ENCODE peak calls at places on chromosomes 2 and 18, in five cellular contexts. Q is H9, F is GM23248, N is heart right ventricle, A is upper lobe of left lung. J is an unnamed sample.

GRCh38 chr18:961644-962355 is 57.1 kb downstream of the ADCYAP1 start:
- DNase-seq in Q (peak; percentile 50), N (peak; percentile 17), F (peak; percentile 46), A (no peak), J (peak; percentile 76)

GRCh38 chr18:42047721-42048120 is 92.7 kb downstream of the PIK3C3 start:
- DNase-seq in F (peak; percentile 59), Q (no peak), N (no peak), A (no peak), J (peak; percentile 41)

GRCh38 chr2:205704101-205704741 is 21.9 kb downstream of the NRP2 start:
- DNase-seq in A (peak; percentile 81), F (no peak), Q (no peak), N (no peak), J (peak; percentile 68)

GRCh38 chr2:79935771-79936657 is 368.5 kb downstream of the LRRTM1 start:
- DNase-seq in F (peak; percentile 83), Q (peak; percentile 83), A (peak; percentile 42), N (no peak), J (peak; percentile 92)

GRCh38 chr2:72676341-72677025 is 149.3 kb downstream of the EXOC6B start:
- DNase-seq in A (no peak), F (peak; percentile 7), Q (no peak), N (no peak), J (peak; percentile 66)

GRCh38 chr18:49786019-49786720 is 27.2 kb downstream of the ACAA2 start:
- DNase-seq in Q (no peak), N (no peak), A (no peak), F (no peak), J (no peak)

GRCh38 chr2:156434461-156435291 is 1.5 kb upstream of the GPD2 start:
- DNase-seq in N (no peak), A (no peak), F (peak; percentile 50), Q (no peak), J (peak; percentile 29)

GRCh38 chr2:137007905-137008399 is 242.6 kb downstream of the THSD7B start:
- DNase-seq in N (no peak), F (no peak), Q (no peak), A (no peak), J (no peak)

GRCh38 chr2:224947566-224947965 is 94.7 kb downstream of the DOCK10 start:
- DNase-seq in F (no peak), N (no peak), A (no peak), Q (no peak), J (no peak)

GRCh38 chr2:11169333-11169732 is 14.1 kb downstream of the SLC66A3 start:
- DNase-seq in F (no peak), Q (no peak), A (no peak), N (no peak), J (no peak)

GRCh38 chr2:230909841-230910545 is 15.0 kb downstream of the GPR55 start:
- DNase-seq in Q (peak; percentile 13), A (peak; percentile 18), F (no peak), N (no peak), J (no peak)

GRCh38 chr2:235746257-235746934 is 252.6 kb downstream of the AGAP1 start:
- DNase-seq in A (peak; percentile 50), N (no peak), F (peak; percentile 93), Q (peak; percentile 69), J (peak; percentile 95)

GRCh38 chr2:63667132-63667531 is 78.4 kb downstream of the MDH1 start:
- DNase-seq in A (no peak), Q (no peak), N (no peak), F (peak; percentile 30), J (no peak)

GRCh38 chr18:12652861-12653401 is 5.0 kb downstream of the SPIRE1 start:
- DNase-seq in A (no peak), Q (no peak), F (peak; percentile 84), N (no peak), J (peak; percentile 83)

GRCh38 chr2:28868611-28869010 is 1.5 kb downstream of the TRMT61B start:
- DNase-seq in F (peak; percentile 10), Q (no peak), N (no peak), A (no peak), J (no peak)

GRCh38 chr2:200274116-200275075 is 32.1 kb upstream of the SPATS2L start:
- DNase-seq in A (no peak), Q (no peak), N (no peak), F (peak; percentile 22), J (no peak)

GRCh38 chr2:233831011-233831721 is 23.2 kb downstream of the HJURP start:
- DNase-seq in Q (peak; percentile 18), A (no peak), N (no peak), F (no peak), J (no peak)

GRCh38 chr2:149598014-149598395 is 10.4 kb upstream of the MMADHC start:
- DNase-seq in N (no peak), F (peak; percentile 57), Q (no peak), A (no peak), J (peak; percentile 47)

GRCh38 chr18:47191956-47192355 is 15.8 kb upstream of the IER3IP1 start:
- DNase-seq in N (no peak), Q (no peak), A (no peak), F (peak; percentile 62), J (no peak)

GRCh38 chr18:74963820-74964446 is 245.0 kb downstream of the PTGR3 start:
- DNase-seq in Q (peak; percentile 45), A (peak; percentile 81), F (peak; percentile 67), N (no peak), J (peak; percentile 30)

GRCh38 chr2:72995420-72996151 is 75.9 kb downstream of the SFXN5 start:
- DNase-seq in N (no peak), Q (peak; percentile 25), F (no peak), A (no peak), J (no peak)

GRCh38 chr2:67451086-67451832 is 54.1 kb downstream of the ETAA1 start:
- DNase-seq in Q (no peak), A (no peak), N (no peak), F (peak; percentile 84), J (peak; percentile 26)

GRCh38 chr18:57802869-57803118 is 321 bp downstream of the ATP8B1 start:
- DNase-seq in A (no peak), N (no peak), F (no peak), Q (peak; percentile 51), J (no peak)

GRCh38 chr18:57805117-57805516 is 2.0 kb upstream of the ATP8B1 start:
- DNase-seq in N (no peak), Q (no peak), A (no peak), F (no peak), J (no peak)

GRCh38 chr18:57801379-57802165 is 1.5 kb downstream of the ATP8B1 start:
- DNase-seq in F (peak; percentile 60), N (peak; percentile 23), A (peak; percentile 56), Q (peak; percentile 41), J (peak; percentile 50)

GRCh38 chr18:57802166-57802868 is 798 bp downstream of the ATP8B1 start:
- DNase-seq in N (no peak), F (no peak), A (no peak), Q (peak; percentile 49), J (peak; percentile 53)

DNA sequence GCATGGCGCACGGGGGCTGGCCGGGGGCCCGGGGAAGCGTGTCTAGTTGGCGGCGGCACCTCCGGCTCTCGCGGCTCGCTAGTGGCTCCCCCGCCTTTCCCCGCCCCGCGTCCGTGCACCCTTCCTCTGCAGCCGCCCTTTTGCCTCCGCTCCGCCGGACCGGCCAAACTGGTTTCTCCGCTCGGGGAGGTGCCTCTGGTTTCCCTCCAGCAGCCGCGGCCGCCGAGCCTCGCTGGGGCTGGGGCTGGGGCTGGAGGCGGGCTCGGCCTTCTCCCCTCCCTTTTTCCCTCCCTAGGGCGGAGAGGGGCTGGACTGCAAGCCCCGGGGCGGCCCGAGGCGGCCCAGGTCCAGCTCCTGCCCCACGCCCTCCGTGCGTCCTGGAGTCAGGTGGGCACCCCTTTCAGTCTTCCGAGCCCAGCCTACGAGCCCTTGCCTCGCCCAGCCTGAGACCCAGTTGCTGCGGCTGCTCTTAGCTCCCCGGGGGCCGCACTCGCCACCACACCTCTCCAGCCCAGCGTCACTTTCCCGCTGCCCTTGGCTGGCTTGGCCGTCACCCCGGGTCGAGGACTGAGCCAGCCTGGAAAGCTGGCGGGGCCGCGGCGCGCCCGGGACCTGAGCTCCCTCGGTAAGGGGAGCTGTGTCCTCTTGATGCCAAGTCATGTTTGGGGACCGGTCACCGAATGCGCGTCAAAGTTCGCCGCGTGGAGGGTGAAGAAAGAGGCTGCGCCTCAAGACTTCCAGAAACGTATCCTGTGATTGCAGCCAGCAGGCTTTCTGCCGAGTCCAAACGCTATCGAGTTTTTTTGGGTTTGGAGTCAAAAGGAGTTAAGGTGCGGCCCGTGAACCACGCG is at the start of gene ATP8B1:
- DNase-seq in N (peak; percentile 82), F (peak; percentile 81), A (peak; percentile 91), Q (peak; percentile 91), J (peak; percentile 77)
- H3K27me3 ChIP-seq in N (no peaks in the 10 kb centered on the region), F (no peaks in the 10 kb centered on the region), A (no peaks in the 10 kb centered on the region), Q (peaks cover 24% of the 10 kb centered on the region), J (no peaks in the 10 kb centered on the region)

DNA sequence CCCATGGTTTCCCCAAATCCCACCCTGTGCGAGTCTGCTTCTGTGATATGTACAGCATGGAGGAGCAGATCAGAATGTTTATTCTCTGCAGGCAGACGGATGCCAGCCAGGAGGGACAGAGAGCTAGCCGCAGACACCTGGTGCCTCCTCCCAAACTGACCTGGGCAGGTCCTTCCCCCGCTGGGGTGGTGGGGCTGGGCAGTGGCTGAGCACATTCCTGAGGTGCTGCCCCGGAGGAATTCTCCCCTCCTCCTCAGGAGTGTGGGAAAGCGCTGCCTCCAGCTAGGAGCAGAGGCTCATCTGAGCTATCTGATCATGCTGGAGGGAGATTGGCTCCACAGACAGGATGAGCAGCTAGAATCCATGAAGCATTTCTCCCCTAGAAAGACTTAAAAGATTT is 21.7 kb downstream of the C2orf92 start:
- DNase-seq in A (no peak), N (no peak), F (no peak), Q (peak; percentile 82), J (no peak)
- H3K4me1 ChIP-seq in A (no peaks in the 10 kb centered on the region), N (no peaks in the 10 kb centered on the region), F (no peaks in the 10 kb centered on the region), Q (no peaks in the 10 kb centered on the region), J (peaks cover 8% of the 10 kb centered on the region)

GRCh38 chr2:70921839-70922590 is 13.7 kb upstream of the ATP6V1B1 start:
- DNase-seq in F (peak; percentile 31), Q (peak; percentile 28), A (no peak), N (no peak), J (no peak)

GRCh38 chr2:70921031-70921430 is 14.7 kb upstream of the ATP6V1B1 start:
- DNase-seq in F (no peak), Q (peak; percentile 17), A (no peak), N (no peak), J (no peak)

GRCh38 chr2:70920367-70920715 is 15.4 kb upstream of the ATP6V1B1 start:
- DNase-seq in F (no peak), N (no peak), A (no peak), Q (peak; percentile 26), J (no peak)

GRCh38 chr2:70918016-70918415 is 17.7 kb upstream of the ATP6V1B1 start:
- DNase-seq in A (peak; percentile 7), N (no peak), Q (peak; percentile 17), F (no peak), J (no peak)

DNA sequence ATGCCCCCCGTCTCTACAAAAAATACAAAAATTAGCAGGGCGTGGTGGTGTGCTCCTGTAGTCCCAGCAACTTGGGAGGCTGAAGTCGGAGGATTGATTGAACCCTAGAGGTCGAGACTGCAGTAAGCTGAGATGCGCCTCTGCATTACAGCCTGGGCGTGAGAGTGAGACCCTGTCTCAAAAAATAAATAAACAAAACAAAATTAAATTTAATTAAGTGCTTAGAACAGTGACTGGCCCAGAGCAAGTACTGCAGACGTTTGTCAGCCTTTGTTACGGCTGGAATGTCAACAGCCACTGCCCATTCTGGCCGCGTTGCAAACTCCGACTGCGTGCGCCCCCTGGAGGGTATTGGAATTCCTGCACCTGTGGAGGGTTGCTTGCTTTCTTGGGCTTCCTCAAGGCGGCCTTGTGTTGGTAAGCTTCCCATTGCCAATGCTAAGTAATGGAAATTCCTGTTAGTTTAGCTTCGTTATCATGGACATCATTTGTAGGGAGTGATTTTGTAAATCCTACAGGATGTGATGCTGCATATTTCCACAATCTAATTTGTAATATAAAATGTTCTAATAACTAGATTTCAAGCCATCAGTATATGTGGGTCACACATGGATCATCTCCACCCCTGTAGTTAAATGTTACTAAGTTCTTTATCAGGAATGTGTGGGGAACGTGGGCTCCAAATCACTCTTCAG is 15.9 kb upstream of the ATP6V1B1 start:
- DNase-seq in A (peak; percentile 81), Q (peak; percentile 90), F (peak; percentile 83), N (peak; percentile 81), J (peak; percentile 74)
- H3K27me3 ChIP-seq in A (no peaks in the 10 kb centered on the region), Q (no peaks in the 10 kb centered on the region), F (no peaks in the 10 kb centered on the region), N (peaks cover 28% of the 10 kb centered on the region), J (no peaks in the 10 kb centered on the region)

GRCh38 chr2:62589691-62590356 is 83.8 kb upstream of the TMEM17 start:
- DNase-seq in F (no peak), Q (no peak), N (no peak), A (no peak), J (no peak)
- H3K4me1 ChIP-seq in F (peaks cover 29% of the 10 kb centered on the region), Q (peaks cover 4% of the 10 kb centered on the region), N (no peaks in the 10 kb centered on the region), A (no peaks in the 10 kb centered on the region), J (no peaks in the 10 kb centered on the region)

J was measured in adipocyte.